ENCODE peak calls at places on chromosomes 2 and 18, in four cellular contexts. One of them, this sample, is unnamed.
A peak's percentile ranks its signal among the peaks of the same experiment; 100 is the strongest.

GRCh38 chr18:28159055-28159454 is 17.9 kb downstream of the CDH2 start:
- DNase-seq in K562: no peak
- DNase-seq in IMR-90: no peak
- DNase-seq in A549: no peak
- DNase-seq in this sample: no peak

GRCh38 chr2:179165356-179166000 is 99.2 kb downstream of the SESTD1 start:
- DNase-seq in K562: no peak
- DNase-seq in A549: no peak
- DNase-seq in IMR-90: no peak
- DNase-seq in this sample: no peak

GRCh38 chr18:25992566-25992965 is 97.8 kb downstream of the SS18 start:
- DNase-seq in IMR-90: no peak
- DNase-seq in A549: no peak
- DNase-seq in K562: no peak
- DNase-seq in this sample: no peak

GRCh38 chr2:175205523-175205922 is 24.0 kb upstream of the ATP5MC3 start:
- DNase-seq in A549: no peak
- DNase-seq in K562: no peak
- DNase-seq in IMR-90: peak; percentile 41
- DNase-seq in this sample: no peak

GRCh38 chr2:222903234-222904220 is 42.7 kb downstream of the ACSL3 start:
- DNase-seq in A549: peak; percentile 52
- DNase-seq in IMR-90: peak; percentile 73
- DNase-seq in K562: peak; percentile 16
- DNase-seq in this sample: no peak

GRCh38 chr18:31244737-31245432 is 73.1 kb upstream of the DSG1 start:
- DNase-seq in K562: no peak
- DNase-seq in IMR-90: no peak
- DNase-seq in A549: no peak
- DNase-seq in this sample: no peak

GRCh38 chr2:43609304-43609883 is 13.6 kb upstream of the THADA start:
- DNase-seq in A549: peak; percentile 62
- DNase-seq in K562: peak; percentile 69
- DNase-seq in IMR-90: peak; percentile 44
- DNase-seq in this sample: no peak

GRCh38 chr2:241559489-241560180 is 1.1 kb downstream of the BOK start:
- DNase-seq in IMR-90: peak; percentile 48
- DNase-seq in A549: peak; percentile 33
- DNase-seq in K562: no peak
- DNase-seq in this sample: no peak

GRCh38 chr2:88638743-88639142 is 11.5 kb upstream of the EIF2AK3 start:
- DNase-seq in IMR-90: no peak
- DNase-seq in A549: no peak
- DNase-seq in K562: no peak
- DNase-seq in this sample: no peak

GRCh38 chr2:32423536-32423935 is 66.7 kb downstream of the BIRC6 start:
- DNase-seq in K562: no peak
- DNase-seq in IMR-90: no peak
- DNase-seq in A549: no peak
- DNase-seq in this sample: no peak

GRCh38 chr2:99808801-99809200 is 319.0 kb upstream of the REV1 start:
- DNase-seq in A549: no peak
- DNase-seq in K562: no peak
- DNase-seq in IMR-90: no peak
- DNase-seq in this sample: no peak

GRCh38 chr2:20422679-20423271 is 24.1 kb upstream of the RHOB start:
- DNase-seq in K562: peak; percentile 36
- DNase-seq in IMR-90: peak; percentile 51
- DNase-seq in A549: no peak
- DNase-seq in this sample: no peak

GRCh38 chr2:195395351-195395750 is 261.7 kb upstream of the SLC39A10 start:
- DNase-seq in A549: no peak
- DNase-seq in IMR-90: peak; percentile 42
- DNase-seq in K562: no peak
- DNase-seq in this sample: no peak

GRCh38 chr2:176999331-176999730 is 213.3 kb upstream of the HNRNPA3 start:
- DNase-seq in IMR-90: peak; percentile 1
- DNase-seq in K562: no peak
- DNase-seq in A549: no peak
- DNase-seq in this sample: peak; percentile 37

GRCh38 chr18:37421349-37422080 is 144.1 kb downstream of the CELF4 start:
- DNase-seq in A549: no peak
- DNase-seq in IMR-90: no peak
- DNase-seq in K562: no peak
- DNase-seq in this sample: no peak

GRCh38 chr2:166314022-166314759 is 61.6 kb downstream of the SCN9A start:
- DNase-seq in A549: no peak
- DNase-seq in K562: no peak
- DNase-seq in IMR-90: peak; percentile 94
- DNase-seq in this sample: no peak

GRCh38 chr18:10798727-10799435 is 273.1 kb downstream of the NAPG start:
- DNase-seq in IMR-90: peak; percentile 16
- DNase-seq in A549: peak; percentile 18
- DNase-seq in K562: peak; percentile 22
- DNase-seq in this sample: no peak

GRCh38 chr2:28639836-28640235 is 111.8 kb upstream of the PPP1CB start:
- DNase-seq in IMR-90: no peak
- DNase-seq in K562: no peak
- DNase-seq in A549: no peak
- DNase-seq in this sample: no peak

GRCh38 chr2:83067947-83068346 is 1391.1 kb downstream of the SUCLG1 start:
- DNase-seq in A549: no peak
- DNase-seq in K562: no peak
- DNase-seq in IMR-90: no peak
- DNase-seq in this sample: no peak

GRCh38 chr2:121088251-121089004 is 196.6 kb downstream of the TFCP2L1 start:
- DNase-seq in K562: no peak
- DNase-seq in A549: no peak
- DNase-seq in IMR-90: no peak
- DNase-seq in this sample: no peak

GRCh38 chr18:55529581-55529980 is 58.4 kb downstream of the TCF4 start:
- DNase-seq in A549: no peak
- DNase-seq in IMR-90: no peak
- DNase-seq in K562: no peak
- DNase-seq in this sample: no peak

GRCh38 chr2:10591207-10591606 is 98.6 kb downstream of the NOL10 start:
- DNase-seq in K562: no peak
- DNase-seq in A549: no peak
- DNase-seq in IMR-90: peak; percentile 34
- DNase-seq in this sample: no peak

GRCh38 chr2:201678442-201678841 is 20.0 kb downstream of the MPP4 start:
- DNase-seq in K562: no peak
- DNase-seq in A549: no peak
- DNase-seq in IMR-90: no peak
- DNase-seq in this sample: no peak

GRCh38 chr2:217906787-217907186 is 96.0 kb downstream of the TNS1 start:
- DNase-seq in IMR-90: no peak
- DNase-seq in K562: no peak
- DNase-seq in A549: no peak
- DNase-seq in this sample: no peak

GRCh38 chr2:123596649-123597048 is 428.4 kb upstream of the CNTNAP5 start:
- DNase-seq in A549: no peak
- DNase-seq in K562: no peak
- DNase-seq in IMR-90: no peak
- DNase-seq in this sample: no peak

GRCh38 chr2:32626591-32627221 is 1.1 kb upstream of the TTC27 start:
- DNase-seq in K562: no peak
- DNase-seq in A549: no peak
- DNase-seq in IMR-90: no peak
- DNase-seq in this sample: no peak

GRCh38 chr2:227890495-227891079 is 19.2 kb downstream of the DAW1 start:
- DNase-seq in A549: peak; percentile 22
- DNase-seq in K562: peak; percentile 17
- DNase-seq in IMR-90: peak; percentile 61
- DNase-seq in this sample: peak; percentile 4

GRCh38 chr2:25042321-25043240 is 705 bp downstream of the EFR3B start:
- DNase-seq in IMR-90: peak; percentile 10
- DNase-seq in A549: peak; percentile 35
- DNase-seq in K562: peak; percentile 16
- DNase-seq in this sample: no peak

GRCh38 chr2:164722604-164723338 is 101.5 kb upstream of the GRB14 start:
- DNase-seq in K562: no peak
- DNase-seq in IMR-90: no peak
- DNase-seq in A549: no peak
- DNase-seq in this sample: no peak

GRCh38 chr18:31230495-31230894 is 67.8 kb upstream of the DSC1 start:
- DNase-seq in A549: peak; percentile 19
- DNase-seq in K562: no peak
- DNase-seq in IMR-90: peak; percentile 86
- DNase-seq in this sample: peak; percentile 52

GRCh38 chr2:214750529-214750928 is 59.0 kb downstream of the BARD1 start:
- DNase-seq in K562: no peak
- DNase-seq in A549: no peak
- DNase-seq in IMR-90: no peak
- DNase-seq in this sample: no peak

GRCh38 chr2:127347734-127348392 is 39.9 kb downstream of the MAP3K2 start:
- DNase-seq in IMR-90: no peak
- DNase-seq in A549: no peak
- DNase-seq in K562: no peak
- DNase-seq in this sample: no peak

GRCh38 chr2:53131416-53131815 is 636.2 kb upstream of the CHAC2 start:
- DNase-seq in IMR-90: peak; percentile 57
- DNase-seq in K562: no peak
- DNase-seq in A549: peak; percentile 2
- DNase-seq in this sample: no peak

GRCh38 chr2:237693281-237694039 is 66.1 kb downstream of the LRRFIP1 start:
- DNase-seq in A549: peak; percentile 63
- DNase-seq in K562: no peak
- DNase-seq in IMR-90: peak; percentile 69
- DNase-seq in this sample: no peak

GRCh38 chr2:215749092-215749957 is 264.0 kb downstream of the MREG start:
- DNase-seq in A549: no peak
- DNase-seq in K562: no peak
- DNase-seq in IMR-90: peak; percentile 64
- DNase-seq in this sample: no peak

DNA sequence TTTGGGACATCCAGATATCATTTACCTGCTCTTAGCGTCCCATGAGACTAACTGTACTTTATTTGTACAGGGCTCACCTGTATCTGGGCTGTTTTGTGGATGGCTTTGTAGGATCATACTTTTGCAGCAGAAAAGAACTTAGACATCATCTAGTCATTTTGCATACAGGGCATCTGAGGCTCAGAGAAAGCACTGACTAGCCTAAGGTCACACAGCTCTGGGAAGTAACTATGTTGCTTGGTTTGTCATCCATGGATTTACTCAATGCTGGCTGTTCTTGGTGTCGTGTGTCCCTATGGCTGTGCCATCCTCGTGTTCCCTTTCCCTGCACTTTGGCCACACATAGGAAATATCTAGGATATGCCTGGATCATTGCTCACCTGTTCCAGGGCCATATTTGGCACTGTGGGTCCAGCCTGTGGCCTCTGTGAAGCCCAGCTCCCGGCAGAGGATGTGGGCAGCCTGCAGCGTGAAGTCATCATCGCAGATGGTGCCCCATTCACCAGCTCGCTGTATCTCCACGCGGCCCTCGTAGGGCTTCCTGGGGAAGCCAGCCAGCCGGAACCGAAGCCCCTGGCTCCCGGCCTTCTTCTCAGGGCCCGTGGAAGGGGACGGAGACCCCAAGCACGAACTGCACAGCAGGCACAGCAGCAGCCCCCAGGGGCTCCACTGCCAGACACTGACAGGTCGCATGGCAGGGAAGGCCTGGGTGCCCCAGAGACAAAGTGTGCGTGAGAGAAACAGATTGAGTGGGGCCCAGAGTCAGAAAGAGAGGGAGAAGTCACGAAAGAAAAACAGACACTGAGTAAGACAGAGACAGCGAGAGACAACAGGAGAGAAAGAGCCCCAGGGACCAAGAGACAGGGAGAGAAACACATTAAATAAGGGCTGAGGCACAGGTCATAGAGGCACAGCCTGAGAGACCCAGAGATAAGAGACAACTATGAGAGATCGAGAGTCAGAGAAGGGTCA is 1.5 kb downstream of the LOXL3 start:
- DNase-seq in A549: no peak
- DNase-seq in IMR-90: no peak
- DNase-seq in K562: no peak
- DNase-seq in this sample: no peak
- TF ChIP-seq ELK1 in A549: no peak
- TF ChIP-seq ELK1 in IMR-90: no peak
- TF ChIP-seq ELK1 in K562: no peak
- TF ChIP-seq ELK1 in this sample: no peak

DNA sequence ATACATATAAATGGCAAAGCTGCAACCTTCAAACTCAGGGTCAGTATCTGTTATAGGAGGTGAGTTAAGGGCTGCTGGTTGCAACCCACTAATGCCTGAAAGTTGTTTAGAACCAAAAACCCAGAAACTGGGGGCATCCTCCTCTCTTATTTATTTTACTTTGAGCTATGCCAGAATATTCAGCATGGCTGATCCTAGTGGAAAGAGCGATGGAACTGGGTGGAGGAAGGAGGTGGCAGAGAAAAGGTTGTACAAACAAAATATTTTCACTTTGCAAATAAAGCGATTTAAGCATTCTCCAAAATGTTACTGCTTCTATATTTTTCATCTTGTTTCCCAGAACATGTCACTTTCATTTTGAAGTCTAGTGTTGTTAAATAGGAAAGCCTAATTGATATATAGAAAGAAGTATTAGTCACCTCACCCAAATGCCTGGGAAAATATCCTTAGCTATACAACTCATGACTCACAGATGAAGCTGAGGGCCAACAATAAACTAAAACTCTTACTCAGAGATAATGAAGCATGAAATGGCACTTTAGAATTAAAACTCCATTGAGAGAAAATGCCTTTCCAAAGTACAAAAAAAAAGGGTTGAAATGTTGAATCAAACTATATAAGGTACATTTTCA is 251.4 kb upstream of the UBE2E3 start:
- DNase-seq in A549: peak; percentile 17
- DNase-seq in K562: no peak
- DNase-seq in IMR-90: peak; percentile 94
- DNase-seq in this sample: no peak
- TF ChIP-seq ELK1 in A549: no peak
- TF ChIP-seq ELK1 in K562: no peak
- TF ChIP-seq ELK1 in IMR-90: no peak
- TF ChIP-seq ELK1 in this sample: no peak

DNA sequence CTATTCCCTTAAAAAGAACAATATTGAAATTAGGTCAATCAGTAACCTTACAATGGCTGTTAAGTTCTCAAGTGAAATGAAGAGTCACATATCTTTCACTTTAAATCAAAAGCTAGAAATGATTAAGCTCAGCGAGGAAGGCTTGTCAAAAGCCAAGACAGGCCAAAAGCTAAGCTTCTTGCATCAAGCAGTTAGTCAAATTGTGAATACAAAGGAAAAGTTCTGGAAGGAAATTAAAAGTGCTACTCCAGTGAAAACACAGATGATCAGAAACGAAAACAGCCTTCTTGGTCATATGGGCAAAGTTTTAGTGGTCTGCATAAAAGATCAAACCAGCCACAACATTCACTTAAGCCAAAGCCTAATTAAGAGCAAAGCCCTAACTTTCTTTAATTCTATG is 402.6 kb upstream of the ZEB2 start:
- DNase-seq in IMR-90: no peak
- DNase-seq in A549: no peak
- DNase-seq in K562: no peak
- DNase-seq in this sample: no peak
- TF ChIP-seq ELK1 in IMR-90: no peak
- TF ChIP-seq ELK1 in A549: no peak
- TF ChIP-seq ELK1 in K562: no peak
- TF ChIP-seq ELK1 in this sample: no peak

GRCh38 chr2:203534486-203535077 is 519 bp downstream of the RAPH1 start:
- DNase-seq in A549: peak; percentile 31
- DNase-seq in K562: no peak
- DNase-seq in IMR-90: no peak
- DNase-seq in this sample: no peak
- TF ChIP-seq ELK1 in A549: no peak
- TF ChIP-seq ELK1 in K562: no peak
- TF ChIP-seq ELK1 in IMR-90: no peak
- TF ChIP-seq ELK1 in this sample: no peak